ENCODE peak calls at places on chromosomes 3 and 15, in six cellular contexts. B is fibroblast of lung, N is cardiac muscle cell, H is left lung, U is astrocyte, C is psoas muscle. T is an unnamed sample.

GRCh38 chr3:136891934-136892855 is 30.2 kb downstream of the NCK1 start:
- DNase-seq in B (no peak), N (peak; percentile 19), H (no peak), U (no peak), C (no peak), T (no peak)

GRCh38 chr3:56983427-56983826 is 77.0 kb upstream of the SPATA12 start:
- DNase-seq in B (no peak), N (no peak), H (no peak), U (no peak), C (no peak), T (no peak)

GRCh38 chr3:72437666-72438065 is 410.6 kb downstream of the SHQ1 start:
- DNase-seq in B (no peak), N (no peak), H (no peak), U (no peak), C (no peak), T (no peak)

GRCh38 chr3:110378481-110378880 is 693.1 kb upstream of the NECTIN3 start:
- DNase-seq in B (peak; percentile 5), N (peak; percentile 9), H (no peak), U (no peak), C (no peak), T (no peak)

GRCh38 chr15:41258706-41259471 is 27.8 kb downstream of the CHP1 start:
- DNase-seq in B (peak; percentile 79), N (peak; percentile 62), H (no peak), U (peak; percentile 79), C (no peak), T (no peak)

GRCh38 chr3:13782501-13782900 is 97.4 kb downstream of the WNT7A start:
- DNase-seq in B (no peak), N (no peak), H (no peak), U (no peak), C (no peak), T (no peak)

GRCh38 chr15:52682776-52683175 is 3.6 kb upstream of the ATOSA start:
- DNase-seq in B (no peak), N (no peak), H (no peak), U (no peak), C (no peak), T (no peak)

GRCh38 chr3:106880206-106880605 is 497.0 kb upstream of the CCDC54 start:
- DNase-seq in B (no peak), N (no peak), H (no peak), U (no peak), C (no peak), T (no peak)

GRCh38 chr15:95608371-95608770 is 722.1 kb upstream of the NR2F2 start:
- DNase-seq in B (no peak), N (no peak), H (no peak), U (no peak), C (no peak), T (no peak)

GRCh38 chr15:31398677-31399260 is 72.1 kb downstream of the KLF13 start:
- DNase-seq in B (no peak), N (peak; percentile 42), H (no peak), U (no peak), C (no peak), T (no peak)

GRCh38 chr3:13548696-13549512 is at the start of gene FBLN2:
- DNase-seq in B (no peak), N (peak; percentile 71), H (no peak), U (no peak), C (peak; percentile 84), T (no peak)

GRCh38 chr15:93035953-93036810 is 52.8 kb downstream of the RGMA start:
- DNase-seq in B (peak; percentile 23), N (peak; percentile 50), H (peak; percentile 60), U (no peak), C (peak; percentile 71), T (no peak)

GRCh38 chr15:63040954-63041353 is 1.6 kb upstream of the TPM1 start:
- DNase-seq in B (no peak), N (no peak), H (no peak), U (no peak), C (peak; percentile 65), T (no peak)

GRCh38 chr15:63041402-63041977 is 1.1 kb upstream of the TPM1 start:
- DNase-seq in B (no peak), N (no peak), H (no peak), U (no peak), C (no peak), T (no peak)

GRCh38 chr15:63043391-63044076 is 987 bp downstream of the TPM1 start:
- DNase-seq in B (no peak), N (no peak), H (no peak), U (no peak), C (peak; percentile 72), T (no peak)

GRCh38 chr15:63042879-63043340 is 363 bp downstream of the TPM1 start:
- DNase-seq in B (no peak), N (peak; percentile 47), H (no peak), U (no peak), C (no peak), T (no peak)

GRCh38 chr15:63041982-63042878 is at the start of gene TPM1:
- DNase-seq in B (peak; percentile 95), N (peak; percentile 95), H (peak; percentile 87), U (peak; percentile 91), C (peak; percentile 92), T (no peak)
- H3K4me3 ChIP-seq in B (peak within 1 kb of the TSS; percentile 88), N (peak within 1 kb of the TSS; percentile 96), H (peak within 1 kb of the TSS; percentile 66), U (peak within 1 kb of the TSS; percentile 99), C (peak within 1 kb of the TSS; percentile 75), T (peak within 1 kb of the TSS; percentile 26)

GRCh38 chr15:63243776-63244175 is 33.6 kb upstream of the APH1B start:
- DNase-seq in B (peak; percentile 76), N (no peak), H (no peak), U (peak; percentile 70), C (no peak), T (no peak)

GRCh38 chr15:63250312-63250965 is 27.0 kb upstream of the APH1B start:
- DNase-seq in B (peak; percentile 98), N (peak; percentile 92), H (no peak), U (peak; percentile 97), C (no peak), T (no peak)

GRCh38 chr15:63244976-63245645 is 32.3 kb upstream of the APH1B start:
- DNase-seq in B (peak; percentile 63), N (no peak), H (no peak), U (peak; percentile 49), C (no peak), T (no peak)

GRCh38 chr15:63244399-63244798 is 33.0 kb upstream of the APH1B start:
- DNase-seq in B (peak; percentile 88), N (peak; percentile 82), H (no peak), U (peak; percentile 85), C (no peak), T (no peak)

GRCh38 chr15:63246691-63247464 is 30.5 kb upstream of the APH1B start:
- DNase-seq in B (peak; percentile 57), N (peak; percentile 89), H (no peak), U (peak; percentile 58), C (no peak), T (no peak)
- H3K27ac ChIP-seq in B (peak overlapping the region; percentile 55), N (no peak overlapping the region), H (peak overlapping the region; percentile 62), U (no peak overlapping the region), C (peak overlapping the region; percentile 64), T (no peak overlapping the region)

GRCh38 chr3:45341876-45342275 is 46.5 kb upstream of the LARS2 start:
- DNase-seq in B (no peak), N (no peak), H (no peak), U (no peak), C (no peak), T (no peak)
- H3K4me3 ChIP-seq in B (no peak overlapping the region), N (no peak overlapping the region), H (no peak overlapping the region), U (no peak overlapping the region), C (no peak overlapping the region), T (no peak overlapping the region)

DNA sequence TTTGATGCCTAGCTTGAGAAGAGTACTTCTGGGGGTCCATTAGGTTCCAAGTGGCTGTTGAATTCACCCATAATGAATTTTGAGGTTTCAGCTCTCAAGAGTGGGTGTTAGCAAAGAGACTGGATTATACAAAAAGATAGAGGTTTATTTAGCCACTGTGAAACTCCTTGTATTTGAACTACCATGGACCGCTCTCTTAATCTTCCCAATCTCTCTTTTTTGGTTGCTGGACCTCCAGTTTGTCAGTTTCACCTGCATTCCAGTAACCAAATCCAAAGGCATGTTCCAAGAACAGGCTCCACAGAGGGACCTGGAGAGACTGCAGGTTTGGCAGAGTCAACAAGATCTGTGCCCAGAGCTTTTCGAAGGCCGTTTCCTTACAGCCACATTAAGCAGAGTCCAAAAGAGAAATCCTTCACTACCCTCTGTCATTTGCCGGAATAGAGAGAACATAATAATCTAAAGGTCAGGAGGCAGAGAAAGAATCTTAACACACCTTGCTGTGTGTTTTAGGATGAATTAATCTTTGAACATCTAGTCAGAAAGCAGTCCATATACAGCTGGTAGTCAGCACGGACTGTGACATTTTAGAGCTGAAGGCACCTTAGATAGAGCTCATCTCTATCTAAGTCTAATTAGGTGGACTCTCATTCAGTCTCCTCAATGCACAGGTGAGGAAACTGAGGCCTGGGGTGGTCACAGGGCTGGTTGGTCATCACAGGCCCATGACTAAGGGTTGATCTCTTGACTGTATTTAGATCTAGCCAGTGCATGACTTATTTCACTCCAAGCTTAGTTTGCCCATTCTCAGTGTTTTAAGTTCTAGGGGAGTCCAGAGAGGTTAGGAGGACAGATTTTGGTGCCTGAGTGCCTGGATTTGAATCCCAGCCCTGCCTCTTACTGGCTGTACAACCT is 1.3 kb downstream of the ABHD2 start:
- DNase-seq in B (no peak), N (no peak), H (no peak), U (no peak), C (no peak), T (no peak)
- H3K27ac ChIP-seq in B (peak overlapping the region; percentile 46), N (no peak overlapping the region), H (peak overlapping the region; percentile 90), U (peak overlapping the region; percentile 81), C (peak overlapping the region; percentile 98), T (peak overlapping the region; percentile 50)